ENCODE peak calls at places on chromosomes 2 and 18, in nine cellular contexts. F, O, I, E, H, J, Y, T and L are unnamed samples.

GRCh38 chr2:37855283-37856041 is 69.6 kb upstream of the RMDN2 start:
- DNase-seq in Y (peak; percentile 21), T (no peak), F (peak; percentile 22), O (no peak), J (no peak), I (no peak), H (no peak), E (peak; percentile 56), L (no peak)

GRCh38 chr2:27135471-27135955 is 1.1 kb upstream of the PREB start:
- DNase-seq in T (no peak), I (no peak), E (no peak), H (no peak), J (no peak), O (no peak), F (no peak), Y (no peak), L (no peak)

GRCh38 chr18:37493352-37493935 is 72.2 kb downstream of the CELF4 start:
- DNase-seq in I (no peak), Y (no peak), T (no peak), H (no peak), O (no peak), J (no peak), F (no peak), E (no peak), L (no peak)

GRCh38 chr2:140465301-140465700 is 1665.5 kb downstream of the LRP1B start:
- DNase-seq in Y (no peak), J (no peak), I (no peak), O (no peak), E (no peak), T (no peak), F (no peak), H (no peak), L (peak; percentile 19)

GRCh38 chr2:169480079-169480465 is 778 bp downstream of the BBS5 start:
- DNase-seq in Y (no peak), O (no peak), H (no peak), F (no peak), I (peak; percentile 29), E (no peak), J (no peak), T (no peak), L (no peak)

GRCh38 chr2:68847751-68848150 is 23.4 kb downstream of the BMP10 start:
- DNase-seq in Y (no peak), H (no peak), T (no peak), I (no peak), E (no peak), O (no peak), F (no peak), J (no peak), L (no peak)

GRCh38 chr2:128777091-128778045 is 458.7 kb upstream of the HS6ST1 start:
- DNase-seq in Y (no peak), H (no peak), T (no peak), I (no peak), F (no peak), E (no peak), J (no peak), O (no peak), L (no peak)

GRCh38 chr2:76610451-76610850 is 899.7 kb upstream of the GCFC2 start:
- DNase-seq in E (no peak), J (no peak), T (no peak), I (no peak), H (no peak), F (no peak), Y (no peak), O (no peak), L (no peak)

GRCh38 chr2:220053919-220054318 is 426.5 kb downstream of the SLC4A3 start:
- DNase-seq in I (no peak), O (no peak), J (no peak), F (no peak), Y (peak; percentile 1), E (no peak), T (peak; percentile 9), H (no peak), L (no peak)

GRCh38 chr18:46013484-46014189 is 46.5 kb upstream of the EPG5 start:
- DNase-seq in T (no peak), Y (no peak), J (peak; percentile 38), E (no peak), H (peak; percentile 22), O (no peak), I (no peak), F (no peak), L (no peak)

GRCh38 chr2:1743396-1744150 is 742 bp downstream of the PXDN start:
- DNase-seq in H (no peak), T (no peak), E (no peak), J (no peak), O (no peak), Y (no peak), F (no peak), I (peak; percentile 56), L (peak; percentile 63)

GRCh38 chr2:44004735-44005602 is 9.2 kb upstream of the LRPPRC start:
- DNase-seq in F (no peak), T (no peak), H (no peak), E (no peak), I (no peak), O (no peak), Y (no peak), J (no peak), L (peak; percentile 33)

GRCh38 chr2:65076345-65076710 is 20.1 kb downstream of the CEP68 start:
- DNase-seq in Y (no peak), I (peak; percentile 71), O (peak; percentile 52), F (no peak), T (no peak), E (no peak), H (no peak), J (no peak), L (no peak)

GRCh38 chr2:11104794-11105660 is 50.2 kb upstream of the SLC66A3 start:
- DNase-seq in J (no peak), H (no peak), E (no peak), F (no peak), O (no peak), I (no peak), Y (no peak), T (no peak), L (no peak)

GRCh38 chr18:59220784-59221765 is 1.1 kb downstream of the GRP start:
- DNase-seq in T (no peak), J (peak; percentile 9), O (no peak), H (no peak), Y (no peak), I (peak; percentile 31), E (no peak), F (no peak), L (no peak)

GRCh38 chr2:55590810-55591440 is 26.5 kb downstream of the PPP4R3B start:
- DNase-seq in T (no peak), I (peak; percentile 80), O (peak; percentile 26), E (peak; percentile 56), F (no peak), J (no peak), Y (no peak), H (peak; percentile 46), L (no peak)

GRCh38 chr2:71671203-71671602 is 217.8 kb downstream of the DYSF start:
- DNase-seq in E (no peak), I (no peak), F (no peak), T (no peak), H (no peak), O (no peak), Y (no peak), J (no peak), L (no peak)

GRCh38 chr2:72326759-72327158 is 179.1 kb upstream of the CYP26B1 start:
- DNase-seq in I (peak; percentile 10), O (no peak), H (no peak), J (no peak), Y (no peak), T (no peak), E (no peak), F (no peak), L (no peak)